ENCODE peak calls at places on chromosomes 4 and X, in eight cellular contexts. B is WERI-Rb-1, Y is iPS-NIHi11, I is AG10803, S is astrocyte of the spinal cord, Z is EL, J is LHCN-M2, T is Calu3. P is an unnamed sample.
A peak's percentile ranks its signal among the peaks of the same experiment; 100 is the strongest.

GRCh38 chr4:100082852-100083251 is 107.4 kb downstream of the DDIT4L start:
- DNase-seq in B (no peak), Y (no peak), I (no peak), S (no peak), Z (no peak), J (no peak), T (no peak), P (no peak)

GRCh38 chr4:8771258-8771590 is 100.4 kb downstream of the HMX1 start:
- DNase-seq in B (no peak), Y (no peak), I (no peak), S (no peak), Z (no peak), J (no peak), T (no peak), P (peak; percentile 38)

GRCh38 chrX:44876076-44876475 is 3.1 kb downstream of the KDM6A start:
- DNase-seq in B (no peak), Y (no peak), I (peak; percentile 16), S (no peak), Z (peak; percentile 40), J (no peak), T (no peak), P (no peak)

GRCh38 chrX:30483996-30484395 is 93.6 kb downstream of the TASL start:
- DNase-seq in B (no peak), Y (no peak), I (no peak), S (no peak), Z (no peak), J (no peak), T (no peak), P (no peak)

GRCh38 chrX:45601052-45601451 is 400.4 kb upstream of the DIPK2B start:
- DNase-seq in B (no peak), Y (peak; percentile 14), I (no peak), S (no peak), Z (no peak), J (no peak), T (no peak), P (no peak)

GRCh38 chrX:37776283-37776986 is 3.4 kb upstream of the CYBB start:
- DNase-seq in B (no peak), Y (no peak), I (no peak), S (no peak), Z (no peak), J (no peak), T (no peak), P (no peak)

GRCh38 chr4:41430796-41431195 is 107.2 kb upstream of the LIMCH1 start:
- DNase-seq in B (no peak), Y (no peak), I (peak; percentile 76), S (no peak), Z (peak; percentile 23), J (no peak), T (no peak), P (no peak)

GRCh38 chr4:183408791-183409190 is 35.6 kb upstream of the CDKN2AIP start:
- DNase-seq in B (no peak), Y (no peak), I (no peak), S (no peak), Z (no peak), J (no peak), T (peak; percentile 60), P (no peak)

GRCh38 chr4:109665783-109666455 is 37.3 kb downstream of the CASP6 start:
- DNase-seq in B (no peak), Y (no peak), I (no peak), S (no peak), Z (no peak), J (no peak), T (no peak), P (no peak)

GRCh38 chrX:150476183-150476699 is 92.2 kb upstream of the MTM1 start:
- DNase-seq in B (no peak), Y (no peak), I (peak; percentile 43), S (peak; percentile 37), Z (peak; percentile 4), J (peak; percentile 58), T (no peak), P (no peak)

GRCh38 chr4:158786155-158786581 is 17.3 kb downstream of the FNIP2 start:
- DNase-seq in B (no peak), Y (no peak), I (peak; percentile 25), S (peak; percentile 60), Z (no peak), J (no peak), T (no peak), P (no peak)

GRCh38 chrX:38804481-38805293 is 3.4 kb downstream of the MID1IP1 start:
- DNase-seq in B (peak; percentile 35), Y (no peak), I (no peak), S (no peak), Z (peak; percentile 19), J (peak; percentile 37), T (peak; percentile 46), P (peak; percentile 40)

GRCh38 chrX:19682712-19683331 is 167.5 kb upstream of the MAP3K15 start:
- DNase-seq in B (no peak), Y (peak; percentile 28), I (peak; percentile 95), S (peak; percentile 96), Z (peak; percentile 80), J (peak; percentile 83), T (no peak), P (peak; percentile 38)

GRCh38 chrX:134868766-134869495 is 121.9 kb upstream of the SMIM10 start:
- DNase-seq in B (no peak), Y (no peak), I (peak; percentile 65), S (peak; percentile 78), Z (peak; percentile 69), J (peak; percentile 66), T (no peak), P (no peak)

GRCh38 chrX:16484338-16484737 is 165.6 kb upstream of the S100G start:
- DNase-seq in B (no peak), Y (no peak), I (peak; percentile 94), S (peak; percentile 92), Z (peak; percentile 85), J (peak; percentile 95), T (peak; percentile 40), P (no peak)

GRCh38 chr4:185472063-185472542 is 570 bp upstream of the CCDC110 start:
- DNase-seq in B (no peak), Y (no peak), I (no peak), S (peak; percentile 12), Z (no peak), J (no peak), T (no peak), P (no peak)

GRCh38 chr4:146165840-146166239 is 9.7 kb upstream of the LSM6 start:
- DNase-seq in B (no peak), Y (no peak), I (peak; percentile 89), S (peak; percentile 67), Z (peak; percentile 82), J (peak; percentile 68), T (peak; percentile 0), P (no peak)

GRCh38 chr4:849478-850175 is 23.7 kb upstream of the CPLX1 start:
- DNase-seq in B (peak; percentile 62), Y (peak; percentile 13), I (no peak), S (no peak), Z (no peak), J (no peak), T (no peak), P (no peak)

GRCh38 chr4:102526532-102526931 is 25.4 kb downstream of the NFKB1 start:
- DNase-seq in B (no peak), Y (no peak), I (no peak), S (no peak), Z (no peak), J (no peak), T (no peak), P (no peak)

GRCh38 chr4:151743128-151743854 is 17.5 kb downstream of the GATB start:
- DNase-seq in B (no peak), Y (no peak), I (no peak), S (peak; percentile 27), Z (no peak), J (no peak), T (no peak), P (no peak)

GRCh38 chr4:187606581-187606980 is 389.0 kb upstream of the ZFP42 start:
- DNase-seq in B (peak; percentile 37), Y (peak; percentile 76), I (peak; percentile 69), S (peak; percentile 66), Z (peak; percentile 60), J (peak; percentile 69), T (peak; percentile 36), P (peak; percentile 41)

GRCh38 chrX:125150231-125150630 is 169.4 kb upstream of the TEX13C start:
- DNase-seq in B (no peak), Y (no peak), I (no peak), S (no peak), Z (no peak), J (no peak), T (no peak), P (no peak)

GRCh38 chr4:67651536-67651935 is 49.4 kb downstream of the UBA6 start:
- DNase-seq in B (no peak), Y (no peak), I (no peak), S (no peak), Z (no peak), J (no peak), T (no peak), P (no peak)

GRCh38 chr4:45004847-45005565 is 278.6 kb upstream of the GNPDA2 start:
- DNase-seq in B (no peak), Y (no peak), I (no peak), S (peak; percentile 27), Z (no peak), J (no peak), T (no peak), P (no peak)

GRCh38 chr4:74466242-74466641 is 21.3 kb downstream of the AREG start:
- DNase-seq in B (no peak), Y (no peak), I (no peak), S (no peak), Z (no peak), J (no peak), T (no peak), P (no peak)

GRCh38 chr4:157514711-157515110 is 294.2 kb downstream of the GRIA2 start:
- DNase-seq in B (peak; percentile 34), Y (peak; percentile 54), I (no peak), S (no peak), Z (no peak), J (peak; percentile 0), T (no peak), P (peak; percentile 61)

GRCh38 chr4:179465131-179465797 is 2023.0 kb upstream of the AGA start:
- DNase-seq in B (no peak), Y (peak; percentile 17), I (no peak), S (peak; percentile 74), Z (no peak), J (no peak), T (peak; percentile 21), P (no peak)

GRCh38 chr4:65646136-65646535 is 24.2 kb downstream of the EPHA5 start:
- DNase-seq in B (no peak), Y (no peak), I (no peak), S (no peak), Z (no peak), J (no peak), T (no peak), P (no peak)

GRCh38 chr4:94882756-94883155 is 125.0 kb downstream of the BMPR1B start:
- DNase-seq in B (no peak), Y (no peak), I (no peak), S (no peak), Z (no peak), J (no peak), T (no peak), P (no peak)

GRCh38 chrX:1134976-1135375 is 77.5 kb downstream of the CRLF2 start:
- DNase-seq in B (no peak), Y (no peak), I (no peak), S (no peak), Z (no peak), J (no peak), T (no peak), P (no peak)

GRCh38 chr4:73984736-73985527 is 3.1 kb downstream of the PPBP start:
- DNase-seq in B (no peak), Y (peak; percentile 56), I (no peak), S (no peak), Z (peak; percentile 21), J (peak; percentile 60), T (no peak), P (no peak)

GRCh38 chrX:2500681-2501151 is at the start of the genes DHRSX and ZBED1:
- DNase-seq in B (peak; percentile 18), Y (peak; percentile 81), I (peak; percentile 25), S (no peak), Z (peak; percentile 31), J (peak; percentile 19), T (peak; percentile 40), P (peak; percentile 36)

GRCh38 chrX:19673334-19674040 is 158.2 kb upstream of the MAP3K15 start:
- DNase-seq in B (no peak), Y (no peak), I (peak; percentile 95), S (peak; percentile 94), Z (peak; percentile 93), J (peak; percentile 89), T (peak; percentile 85), P (peak; percentile 16)

GRCh38 chr4:173367946-173368345 is 2.8 kb upstream of the SAP30 start:
- DNase-seq in B (no peak), Y (no peak), I (peak; percentile 17), S (peak; percentile 11), Z (peak; percentile 18), J (peak; percentile 63), T (no peak), P (no peak)